ENCODE peak calls at places on chromosomes 11 and 22, in ten cellular contexts. One of them, this sample, is unnamed.

GRCh38 chr11:36375348-36376314 is 79.5 kb downstream of the PRR5L start:
- DNase-seq in foreskin keratinocyte: no peak
- DNase-seq in stimulated activated CD4-positive, alpha-beta T cell treated with anti-CD3 and anti-CD28 coated beads, Interleukin-4, amount 100 ng/mL, for 4 hours: no peak
- DNase-seq in AML-193: peak; percentile 28
- DNase-seq in NB4: no peak
- DNase-seq in RWPE1: no peak
- DNase-seq in GM03348: peak; percentile 33
- DNase-seq in posterior cingulate gyrus: no peak
- DNase-seq in stimulated activated CD8-positive, alpha-beta memory T cell treated with anti-CD3 and anti-CD28 coated beads, Interleukin-2, amount 100 ng/mL, for 48 hours: no peak
- DNase-seq in NCI-H1436: no peak
- DNase-seq in this sample: no peak

GRCh38 chr11:57635236-57635635 is 14.5 kb downstream of the YPEL4 start:
- DNase-seq in foreskin keratinocyte: no peak
- DNase-seq in stimulated activated CD4-positive, alpha-beta T cell treated with anti-CD3 and anti-CD28 coated beads, Interleukin-4, amount 100 ng/mL, for 4 hours: no peak
- DNase-seq in AML-193: no peak
- DNase-seq in NB4: no peak
- DNase-seq in RWPE1: no peak
- DNase-seq in GM03348: no peak
- DNase-seq in posterior cingulate gyrus: no peak
- DNase-seq in stimulated activated CD8-positive, alpha-beta memory T cell treated with anti-CD3 and anti-CD28 coated beads, Interleukin-2, amount 100 ng/mL, for 48 hours: no peak
- DNase-seq in NCI-H1436: no peak
- DNase-seq in this sample: no peak

GRCh38 chr11:8213390-8213789 is 44.6 kb upstream of the RIC3 start:
- DNase-seq in foreskin keratinocyte: no peak
- DNase-seq in stimulated activated CD4-positive, alpha-beta T cell treated with anti-CD3 and anti-CD28 coated beads, Interleukin-4, amount 100 ng/mL, for 4 hours: no peak
- DNase-seq in AML-193: no peak
- DNase-seq in NB4: no peak
- DNase-seq in RWPE1: no peak
- DNase-seq in GM03348: no peak
- DNase-seq in posterior cingulate gyrus: no peak
- DNase-seq in stimulated activated CD8-positive, alpha-beta memory T cell treated with anti-CD3 and anti-CD28 coated beads, Interleukin-2, amount 100 ng/mL, for 48 hours: no peak
- DNase-seq in NCI-H1436: no peak
- DNase-seq in this sample: no peak

GRCh38 chr11:8403310-8403709 is 139.6 kb upstream of the LMO1 start:
- DNase-seq in foreskin keratinocyte: no peak
- DNase-seq in stimulated activated CD4-positive, alpha-beta T cell treated with anti-CD3 and anti-CD28 coated beads, Interleukin-4, amount 100 ng/mL, for 4 hours: no peak
- DNase-seq in AML-193: peak; percentile 2
- DNase-seq in NB4: peak; percentile 22
- DNase-seq in RWPE1: no peak
- DNase-seq in GM03348: no peak
- DNase-seq in posterior cingulate gyrus: no peak
- DNase-seq in stimulated activated CD8-positive, alpha-beta memory T cell treated with anti-CD3 and anti-CD28 coated beads, Interleukin-2, amount 100 ng/mL, for 48 hours: no peak
- DNase-seq in NCI-H1436: no peak
- DNase-seq in this sample: no peak

GRCh38 chr11:75326439-75326810 is 25.0 kb downstream of the ARRB1 start:
- DNase-seq in foreskin keratinocyte: no peak
- DNase-seq in stimulated activated CD4-positive, alpha-beta T cell treated with anti-CD3 and anti-CD28 coated beads, Interleukin-4, amount 100 ng/mL, for 4 hours: peak; percentile 50
- DNase-seq in AML-193: no peak
- DNase-seq in NB4: peak; percentile 81
- DNase-seq in RWPE1: no peak
- DNase-seq in GM03348: no peak
- DNase-seq in posterior cingulate gyrus: no peak
- DNase-seq in stimulated activated CD8-positive, alpha-beta memory T cell treated with anti-CD3 and anti-CD28 coated beads, Interleukin-2, amount 100 ng/mL, for 48 hours: peak; percentile 27
- DNase-seq in NCI-H1436: no peak
- DNase-seq in this sample: no peak

GRCh38 chr11:122193457-122193856 is 77.4 kb upstream of the BLID start:
- DNase-seq in foreskin keratinocyte: no peak
- DNase-seq in stimulated activated CD4-positive, alpha-beta T cell treated with anti-CD3 and anti-CD28 coated beads, Interleukin-4, amount 100 ng/mL, for 4 hours: no peak
- DNase-seq in AML-193: no peak
- DNase-seq in NB4: no peak
- DNase-seq in RWPE1: no peak
- DNase-seq in GM03348: no peak
- DNase-seq in posterior cingulate gyrus: no peak
- DNase-seq in stimulated activated CD8-positive, alpha-beta memory T cell treated with anti-CD3 and anti-CD28 coated beads, Interleukin-2, amount 100 ng/mL, for 48 hours: no peak
- DNase-seq in NCI-H1436: no peak
- DNase-seq in this sample: no peak

GRCh38 chr11:33383075-33383919 is 126.1 kb downstream of the HIPK3 start:
- DNase-seq in foreskin keratinocyte: no peak
- DNase-seq in stimulated activated CD4-positive, alpha-beta T cell treated with anti-CD3 and anti-CD28 coated beads, Interleukin-4, amount 100 ng/mL, for 4 hours: no peak
- DNase-seq in AML-193: no peak
- DNase-seq in NB4: no peak
- DNase-seq in RWPE1: no peak
- DNase-seq in GM03348: no peak
- DNase-seq in posterior cingulate gyrus: no peak
- DNase-seq in stimulated activated CD8-positive, alpha-beta memory T cell treated with anti-CD3 and anti-CD28 coated beads, Interleukin-2, amount 100 ng/mL, for 48 hours: no peak
- DNase-seq in NCI-H1436: no peak
- DNase-seq in this sample: no peak

GRCh38 chr11:64305075-64305690 is at the start of gene ESRRA:
- DNase-seq in foreskin keratinocyte: peak; percentile 93
- DNase-seq in stimulated activated CD4-positive, alpha-beta T cell treated with anti-CD3 and anti-CD28 coated beads, Interleukin-4, amount 100 ng/mL, for 4 hours: peak; percentile 99
- DNase-seq in AML-193: peak; percentile 99
- DNase-seq in NB4: peak; percentile 100
- DNase-seq in RWPE1: peak; percentile 98
- DNase-seq in GM03348: peak; percentile 100
- DNase-seq in posterior cingulate gyrus: peak; percentile 100
- DNase-seq in stimulated activated CD8-positive, alpha-beta memory T cell treated with anti-CD3 and anti-CD28 coated beads, Interleukin-2, amount 100 ng/mL, for 48 hours: peak; percentile 100
- DNase-seq in NCI-H1436: peak; percentile 100
- DNase-seq in this sample: peak; percentile 99

GRCh38 chr11:78807351-78807750 is 232.7 kb upstream of the NARS2 start:
- DNase-seq in foreskin keratinocyte: no peak
- DNase-seq in stimulated activated CD4-positive, alpha-beta T cell treated with anti-CD3 and anti-CD28 coated beads, Interleukin-4, amount 100 ng/mL, for 4 hours: no peak
- DNase-seq in AML-193: no peak
- DNase-seq in NB4: no peak
- DNase-seq in RWPE1: no peak
- DNase-seq in GM03348: no peak
- DNase-seq in posterior cingulate gyrus: no peak
- DNase-seq in stimulated activated CD8-positive, alpha-beta memory T cell treated with anti-CD3 and anti-CD28 coated beads, Interleukin-2, amount 100 ng/mL, for 48 hours: no peak
- DNase-seq in NCI-H1436: no peak
- DNase-seq in this sample: no peak

GRCh38 chr11:109728056-109728455 is 306.1 kb downstream of the C11orf87 start:
- DNase-seq in foreskin keratinocyte: peak; percentile 37
- DNase-seq in stimulated activated CD4-positive, alpha-beta T cell treated with anti-CD3 and anti-CD28 coated beads, Interleukin-4, amount 100 ng/mL, for 4 hours: no peak
- DNase-seq in AML-193: no peak
- DNase-seq in NB4: no peak
- DNase-seq in RWPE1: peak; percentile 51
- DNase-seq in GM03348: no peak
- DNase-seq in posterior cingulate gyrus: no peak
- DNase-seq in stimulated activated CD8-positive, alpha-beta memory T cell treated with anti-CD3 and anti-CD28 coated beads, Interleukin-2, amount 100 ng/mL, for 48 hours: no peak
- DNase-seq in NCI-H1436: no peak
- DNase-seq in this sample: no peak

GRCh38 chr11:108774037-108774436 is 109.2 kb downstream of the DDX10 start:
- DNase-seq in foreskin keratinocyte: no peak
- DNase-seq in stimulated activated CD4-positive, alpha-beta T cell treated with anti-CD3 and anti-CD28 coated beads, Interleukin-4, amount 100 ng/mL, for 4 hours: no peak
- DNase-seq in AML-193: no peak
- DNase-seq in NB4: no peak
- DNase-seq in RWPE1: no peak
- DNase-seq in GM03348: no peak
- DNase-seq in posterior cingulate gyrus: no peak
- DNase-seq in stimulated activated CD8-positive, alpha-beta memory T cell treated with anti-CD3 and anti-CD28 coated beads, Interleukin-2, amount 100 ng/mL, for 48 hours: no peak
- DNase-seq in NCI-H1436: no peak
- DNase-seq in this sample: no peak

GRCh38 chr11:106456651-106457050 is 379.2 kb downstream of the AASDHPPT start:
- DNase-seq in foreskin keratinocyte: no peak
- DNase-seq in stimulated activated CD4-positive, alpha-beta T cell treated with anti-CD3 and anti-CD28 coated beads, Interleukin-4, amount 100 ng/mL, for 4 hours: no peak
- DNase-seq in AML-193: no peak
- DNase-seq in NB4: no peak
- DNase-seq in RWPE1: peak; percentile 3
- DNase-seq in GM03348: no peak
- DNase-seq in posterior cingulate gyrus: no peak
- DNase-seq in stimulated activated CD8-positive, alpha-beta memory T cell treated with anti-CD3 and anti-CD28 coated beads, Interleukin-2, amount 100 ng/mL, for 48 hours: no peak
- DNase-seq in NCI-H1436: no peak
- DNase-seq in this sample: no peak

GRCh38 chr22:36536717-36537116 is 7.8 kb upstream of the EIF3D start:
- DNase-seq in foreskin keratinocyte: no peak
- DNase-seq in stimulated activated CD4-positive, alpha-beta T cell treated with anti-CD3 and anti-CD28 coated beads, Interleukin-4, amount 100 ng/mL, for 4 hours: no peak
- DNase-seq in AML-193: no peak
- DNase-seq in NB4: no peak
- DNase-seq in RWPE1: no peak
- DNase-seq in GM03348: no peak
- DNase-seq in posterior cingulate gyrus: no peak
- DNase-seq in stimulated activated CD8-positive, alpha-beta memory T cell treated with anti-CD3 and anti-CD28 coated beads, Interleukin-2, amount 100 ng/mL, for 48 hours: no peak
- DNase-seq in NCI-H1436: peak; percentile 65
- DNase-seq in this sample: no peak

GRCh38 chr22:47107431-47107830 is 345.0 kb downstream of the TBC1D22A start:
- DNase-seq in foreskin keratinocyte: peak; percentile 59
- DNase-seq in stimulated activated CD4-positive, alpha-beta T cell treated with anti-CD3 and anti-CD28 coated beads, Interleukin-4, amount 100 ng/mL, for 4 hours: no peak
- DNase-seq in AML-193: no peak
- DNase-seq in NB4: no peak
- DNase-seq in RWPE1: peak; percentile 61
- DNase-seq in GM03348: peak; percentile 80
- DNase-seq in posterior cingulate gyrus: no peak
- DNase-seq in stimulated activated CD8-positive, alpha-beta memory T cell treated with anti-CD3 and anti-CD28 coated beads, Interleukin-2, amount 100 ng/mL, for 48 hours: no peak
- DNase-seq in NCI-H1436: no peak
- DNase-seq in this sample: no peak

GRCh38 chr11:115918579-115918978 is 414.4 kb upstream of the CADM1 start:
- DNase-seq in foreskin keratinocyte: no peak
- DNase-seq in stimulated activated CD4-positive, alpha-beta T cell treated with anti-CD3 and anti-CD28 coated beads, Interleukin-4, amount 100 ng/mL, for 4 hours: no peak
- DNase-seq in AML-193: no peak
- DNase-seq in NB4: no peak
- DNase-seq in RWPE1: no peak
- DNase-seq in GM03348: no peak
- DNase-seq in posterior cingulate gyrus: no peak
- DNase-seq in stimulated activated CD8-positive, alpha-beta memory T cell treated with anti-CD3 and anti-CD28 coated beads, Interleukin-2, amount 100 ng/mL, for 48 hours: no peak
- DNase-seq in NCI-H1436: no peak
- DNase-seq in this sample: no peak

GRCh38 chr11:19290356-19290755 is 49.6 kb upstream of the E2F8 start:
- DNase-seq in foreskin keratinocyte: no peak
- DNase-seq in stimulated activated CD4-positive, alpha-beta T cell treated with anti-CD3 and anti-CD28 coated beads, Interleukin-4, amount 100 ng/mL, for 4 hours: no peak
- DNase-seq in AML-193: no peak
- DNase-seq in NB4: peak; percentile 27
- DNase-seq in RWPE1: no peak
- DNase-seq in GM03348: no peak
- DNase-seq in posterior cingulate gyrus: no peak
- DNase-seq in stimulated activated CD8-positive, alpha-beta memory T cell treated with anti-CD3 and anti-CD28 coated beads, Interleukin-2, amount 100 ng/mL, for 48 hours: no peak
- DNase-seq in NCI-H1436: no peak
- DNase-seq in this sample: no peak

GRCh38 chr11:69524291-69524882 is 42.9 kb downstream of the LINC01488 start:
- DNase-seq in foreskin keratinocyte: peak; percentile 14
- DNase-seq in stimulated activated CD4-positive, alpha-beta T cell treated with anti-CD3 and anti-CD28 coated beads, Interleukin-4, amount 100 ng/mL, for 4 hours: no peak
- DNase-seq in AML-193: no peak
- DNase-seq in NB4: peak; percentile 62
- DNase-seq in RWPE1: peak; percentile 53
- DNase-seq in GM03348: peak; percentile 77
- DNase-seq in posterior cingulate gyrus: no peak
- DNase-seq in stimulated activated CD8-positive, alpha-beta memory T cell treated with anti-CD3 and anti-CD28 coated beads, Interleukin-2, amount 100 ng/mL, for 48 hours: no peak
- DNase-seq in NCI-H1436: no peak
- DNase-seq in this sample: no peak

GRCh38 chr22:37680191-37680851 is 4.9 kb downstream of the LGALS1 start:
- DNase-seq in foreskin keratinocyte: no peak
- DNase-seq in stimulated activated CD4-positive, alpha-beta T cell treated with anti-CD3 and anti-CD28 coated beads, Interleukin-4, amount 100 ng/mL, for 4 hours: no peak
- DNase-seq in AML-193: no peak
- DNase-seq in NB4: no peak
- DNase-seq in RWPE1: no peak
- DNase-seq in GM03348: no peak
- DNase-seq in posterior cingulate gyrus: no peak
- DNase-seq in stimulated activated CD8-positive, alpha-beta memory T cell treated with anti-CD3 and anti-CD28 coated beads, Interleukin-2, amount 100 ng/mL, for 48 hours: no peak
- DNase-seq in NCI-H1436: no peak
- DNase-seq in this sample: no peak

GRCh38 chr11:95788921-95789505 is 569 bp downstream of the FAM76B start:
- DNase-seq in foreskin keratinocyte: no peak
- DNase-seq in stimulated activated CD4-positive, alpha-beta T cell treated with anti-CD3 and anti-CD28 coated beads, Interleukin-4, amount 100 ng/mL, for 4 hours: no peak
- DNase-seq in AML-193: no peak
- DNase-seq in NB4: peak; percentile 66
- DNase-seq in RWPE1: peak; percentile 13
- DNase-seq in GM03348: peak; percentile 56
- DNase-seq in posterior cingulate gyrus: no peak
- DNase-seq in stimulated activated CD8-positive, alpha-beta memory T cell treated with anti-CD3 and anti-CD28 coated beads, Interleukin-2, amount 100 ng/mL, for 48 hours: peak; percentile 23
- DNase-seq in NCI-H1436: peak; percentile 23
- DNase-seq in this sample: no peak

GRCh38 chr11:12075822-12076821 is 34.3 kb upstream of the MICAL2 start:
- DNase-seq in foreskin keratinocyte: peak; percentile 100
- DNase-seq in stimulated activated CD4-positive, alpha-beta T cell treated with anti-CD3 and anti-CD28 coated beads, Interleukin-4, amount 100 ng/mL, for 4 hours: no peak
- DNase-seq in AML-193: no peak
- DNase-seq in NB4: no peak
- DNase-seq in RWPE1: peak; percentile 75
- DNase-seq in GM03348: peak; percentile 90
- DNase-seq in posterior cingulate gyrus: no peak
- DNase-seq in stimulated activated CD8-positive, alpha-beta memory T cell treated with anti-CD3 and anti-CD28 coated beads, Interleukin-2, amount 100 ng/mL, for 48 hours: no peak
- DNase-seq in NCI-H1436: no peak
- DNase-seq in this sample: no peak

GRCh38 chr22:49756201-49756600 is 71.5 kb downstream of the BRD1 start:
- DNase-seq in foreskin keratinocyte: no peak
- DNase-seq in stimulated activated CD4-positive, alpha-beta T cell treated with anti-CD3 and anti-CD28 coated beads, Interleukin-4, amount 100 ng/mL, for 4 hours: no peak
- DNase-seq in AML-193: no peak
- DNase-seq in NB4: no peak
- DNase-seq in RWPE1: no peak
- DNase-seq in GM03348: no peak
- DNase-seq in posterior cingulate gyrus: no peak
- DNase-seq in stimulated activated CD8-positive, alpha-beta memory T cell treated with anti-CD3 and anti-CD28 coated beads, Interleukin-2, amount 100 ng/mL, for 48 hours: no peak
- DNase-seq in NCI-H1436: no peak
- DNase-seq in this sample: no peak

GRCh38 chr22:36873614-36874308 is 13.0 kb downstream of the NCF4 start:
- DNase-seq in foreskin keratinocyte: peak; percentile 59
- DNase-seq in stimulated activated CD4-positive, alpha-beta T cell treated with anti-CD3 and anti-CD28 coated beads, Interleukin-4, amount 100 ng/mL, for 4 hours: peak; percentile 5
- DNase-seq in AML-193: peak; percentile 97
- DNase-seq in NB4: peak; percentile 66
- DNase-seq in RWPE1: peak; percentile 77
- DNase-seq in GM03348: peak; percentile 90
- DNase-seq in posterior cingulate gyrus: no peak
- DNase-seq in stimulated activated CD8-positive, alpha-beta memory T cell treated with anti-CD3 and anti-CD28 coated beads, Interleukin-2, amount 100 ng/mL, for 48 hours: peak; percentile 42
- DNase-seq in NCI-H1436: peak; percentile 11
- DNase-seq in this sample: no peak

GRCh38 chr11:96486890-96487633 is 97.2 kb downstream of the JRKL start:
- DNase-seq in foreskin keratinocyte: peak; percentile 19
- DNase-seq in stimulated activated CD4-positive, alpha-beta T cell treated with anti-CD3 and anti-CD28 coated beads, Interleukin-4, amount 100 ng/mL, for 4 hours: no peak
- DNase-seq in AML-193: no peak
- DNase-seq in NB4: no peak
- DNase-seq in RWPE1: no peak
- DNase-seq in GM03348: no peak
- DNase-seq in posterior cingulate gyrus: no peak
- DNase-seq in stimulated activated CD8-positive, alpha-beta memory T cell treated with anti-CD3 and anti-CD28 coated beads, Interleukin-2, amount 100 ng/mL, for 48 hours: no peak
- DNase-seq in NCI-H1436: no peak
- DNase-seq in this sample: no peak